ENCODE peak calls at places on chromosomes 6 and 20, in six cellular contexts. A is tibial nerve, E is ovary, H is esophagus muscularis mucosa, I is upper lobe of right lung, O is astrocyte. W is an unnamed sample. For H3K36me3 and H3K4me1, the result is how much of the 10 kb centered on the place peaks cover.

GRCh38 chr20:47319517-47320252 is 36.8 kb downstream of the ZMYND8 start:
- DNase-seq in H (no peak), E (peak), O (peak), I (peak), A (no peak), W (no peak)

GRCh38 chr6:15551262-15551661 is 111.6 kb downstream of the DTNBP1 start:
- DNase-seq in O (no peak), H (no peak), I (no peak), E (no peak), A (no peak), W (no peak)

GRCh38 chr6:166567107-166567506 is 19.4 kb downstream of the RAMACL start:
- DNase-seq in E (no peak), A (no peak), O (peak), I (no peak), H (no peak), W (peak)

GRCh38 chr6:156010-156409 is 136.3 kb upstream of the DUSP22 start:
- DNase-seq in O (no peak), I (no peak), E (no peak), A (no peak), H (no peak), W (no peak)

GRCh38 chr20:3661060-3661820 is 2.0 kb downstream of the GFRA4 start:
- DNase-seq in A (no peak), H (no peak), E (no peak), I (peak), O (no peak), W (no peak)

GRCh38 chr6:40588480-40588879 is 1.3 kb upstream of the LRFN2 start:
- DNase-seq in H (no peak), O (no peak), A (no peak), I (no peak), E (no peak), W (no peak)

GRCh38 chr6:131823276-131823902 is 15.6 kb downstream of the ENPP1 start:
- DNase-seq in H (no peak), A (no peak), O (peak), E (no peak), I (no peak), W (no peak)

GRCh38 chr20:49028684-49029083 is 17.4 kb upstream of the CSE1L start:
- DNase-seq in A (no peak), I (no peak), O (peak), H (no peak), E (no peak), W (no peak)

GRCh38 chr6:56764081-56764566 is 121.4 kb upstream of the DST start:
- DNase-seq in O (no peak), A (no peak), H (no peak), E (no peak), I (no peak), W (no peak)

GRCh38 chr6:47138046-47138445 is 95.9 kb upstream of the ADGRF1 start:
- DNase-seq in I (no peak), A (no peak), O (peak), E (no peak), H (no peak), W (no peak)

GRCh38 chr6:107769053-107769658 is 55.0 kb downstream of the SCML4 start:
- DNase-seq in E (no peak), O (no peak), H (no peak), A (no peak), I (no peak), W (no peak)

GRCh38 chr20:46752639-46753235 is 43.3 kb downstream of the SLC2A10 start:
- DNase-seq in O (peak), E (peak), H (no peak), A (peak), I (peak), W (peak)

GRCh38 chr6:144606041-144606440 is 320.9 kb downstream of the UTRN start:
- DNase-seq in O (no peak), A (no peak), E (no peak), H (no peak), I (no peak), W (no peak)

GRCh38 chr6:12075067-12075563 is 63.0 kb downstream of the HIVEP1 start:
- DNase-seq in I (no peak), O (no peak), A (no peak), E (no peak), H (no peak), W (no peak)
- TF ChIP-seq CTCF in I (peak), O (peak), A (peak), E (peak), H (peak), W (peak)

DNA sequence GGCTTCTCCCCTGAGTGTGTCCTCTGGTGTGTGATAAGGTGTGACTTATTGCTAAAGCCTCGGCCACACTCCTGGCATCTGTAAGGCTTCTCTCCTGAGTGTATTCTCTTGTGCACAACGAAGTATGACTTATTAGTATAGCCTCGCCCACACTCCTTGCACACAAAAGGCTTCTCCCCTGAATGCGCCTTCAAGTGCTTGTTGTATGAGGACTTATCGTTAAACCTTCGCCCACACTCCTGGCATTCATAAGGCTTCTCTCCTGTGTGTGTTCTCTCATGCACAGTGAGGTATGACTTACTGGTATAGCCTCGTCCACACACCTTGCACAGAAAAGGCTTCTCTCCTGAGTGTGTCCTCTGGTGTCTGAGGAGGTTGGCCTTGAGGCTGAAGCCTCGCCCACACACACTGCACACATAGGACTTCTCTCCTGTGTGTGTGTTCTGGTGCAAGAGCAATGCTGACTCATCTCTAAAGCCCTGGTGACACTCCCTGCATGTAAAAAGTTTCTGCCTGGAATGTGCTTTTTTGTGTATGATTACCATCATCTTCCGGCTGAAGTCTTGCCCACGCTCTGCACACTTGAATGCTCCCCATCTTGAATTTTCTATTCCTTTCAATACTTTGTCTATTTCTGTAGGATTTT is 20.4 kb downstream of the ZNF337 start:
- DNase-seq in I (no peak), H (peak), O (peak), A (no peak), E (no peak), W (no peak)
- H3K36me3 ChIP-seq in I (half or more), H (under half), O (under half), A (under half), E (under half), W (half or more)

DNA sequence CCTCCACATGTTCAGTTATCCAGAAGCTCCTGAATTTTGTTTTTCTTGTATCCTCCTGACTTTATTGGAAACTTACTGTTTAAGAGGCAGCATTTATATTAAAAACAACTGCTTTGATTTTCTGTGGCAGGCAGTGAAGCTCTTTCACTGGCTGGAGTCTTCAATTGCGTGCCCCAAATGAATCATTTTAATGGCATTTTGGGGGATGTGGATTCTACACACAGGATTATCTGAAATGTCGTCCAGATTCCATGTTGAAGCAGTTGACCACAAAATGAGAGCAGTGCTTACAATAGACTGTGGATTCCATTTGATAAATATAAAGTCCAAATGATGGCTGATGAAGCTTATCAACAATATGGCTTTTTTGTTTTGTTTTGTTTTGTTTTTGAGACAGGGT is 41.0 kb upstream of the HIVEP1 start:
- DNase-seq in A (no peak), O (peak), H (no peak), I (no peak), E (no peak), W (no peak)
- H3K4me1 ChIP-seq in A (under half), O (under half), H (under half), I (under half), E (under half), W (under half)

DNA sequence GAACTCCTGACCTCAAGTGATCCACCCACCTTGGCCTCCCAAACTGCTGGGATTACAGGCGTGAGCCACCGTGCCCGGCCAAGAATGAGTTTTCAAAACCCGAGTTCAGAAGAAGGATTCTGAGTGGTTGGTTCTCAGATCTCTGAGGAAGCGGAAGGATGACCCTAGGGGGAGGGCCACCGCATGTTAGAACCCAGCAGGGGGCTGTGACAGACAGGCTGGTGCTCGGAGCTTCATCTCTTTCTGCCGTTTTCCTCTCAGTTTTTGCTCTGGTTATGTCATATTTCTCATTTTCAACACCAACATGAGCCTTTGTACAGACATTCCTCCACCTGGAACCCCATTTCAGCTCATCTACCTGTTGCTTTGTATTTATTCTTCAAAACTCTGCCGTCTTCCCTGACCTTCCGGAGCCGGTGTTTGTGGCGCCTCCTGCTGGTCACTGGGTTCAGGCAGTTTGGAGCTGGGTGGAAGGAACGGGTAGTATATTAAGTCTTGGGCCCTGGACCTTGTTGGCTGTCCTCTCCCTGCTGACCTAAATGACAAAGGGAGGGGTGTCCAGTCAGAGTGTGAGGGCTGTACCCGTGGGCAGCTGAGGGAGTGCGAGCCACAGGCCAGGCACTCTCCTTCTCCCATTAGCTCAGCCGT is at the start of gene DEFB123:
- DNase-seq in H (no peak), A (no peak), I (no peak), O (no peak), E (no peak), W (no peak)
- TF ChIP-seq CTCF in H (no peak), A (no peak), I (no peak), O (no peak), E (no peak), W (no peak)

GRCh38 chr20:40393680-40394079 is 295.4 kb downstream of the MAFB start:
- DNase-seq in A (no peak), O (no peak), H (no peak), I (no peak), E (no peak), W (no peak)
- H3K36me3 ChIP-seq in A (under half), O (under half), H (under half), I (under half), E (under half), W (under half)

GRCh38 chr20:41045680-41046079 is 17.1 kb downstream of the TOP1 start:
- DNase-seq in H (no peak), I (no peak), E (no peak), O (no peak), A (no peak), W (no peak)

GRCh38 chr20:41047975-41048305 is 19.3 kb downstream of the TOP1 start:
- DNase-seq in E (no peak), A (no peak), H (no peak), I (no peak), O (no peak), W (no peak)

GRCh38 chr20:41048475-41049242 is 20.0 kb downstream of the TOP1 start:
- DNase-seq in E (no peak), O (no peak), A (no peak), I (no peak), H (no peak), W (no peak)

GRCh38 chr20:41047279-41047974 is 18.8 kb downstream of the TOP1 start:
- DNase-seq in O (no peak), A (no peak), H (no peak), I (no peak), E (no peak), W (no peak)

DNA sequence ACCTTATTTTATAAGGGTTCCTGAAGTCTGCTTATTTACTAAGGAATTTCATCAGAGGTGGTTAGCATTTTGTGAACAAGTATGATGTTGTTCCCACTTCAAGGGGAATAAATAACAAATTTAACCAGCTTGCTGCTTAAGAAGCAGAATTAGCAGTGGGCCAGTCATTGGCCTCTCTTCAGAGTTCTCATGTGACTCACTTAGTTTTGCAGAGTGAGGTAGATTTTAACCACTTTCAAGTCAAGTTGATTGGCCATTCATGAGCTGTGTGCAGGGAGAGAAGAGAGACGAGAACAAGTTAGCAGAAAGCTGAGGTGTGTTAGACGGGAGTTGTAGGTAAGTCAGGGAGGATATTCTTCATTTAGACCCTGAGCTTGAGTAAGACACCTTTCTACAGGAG is 18.1 kb downstream of the TOP1 start:
- DNase-seq in H (no peak), A (no peak), O (peak), E (no peak), I (no peak), W (no peak)
- H3K4me1 ChIP-seq in H (half or more), A (under half), O (under half), E (under half), I (half or more), W (half or more)

DNA sequence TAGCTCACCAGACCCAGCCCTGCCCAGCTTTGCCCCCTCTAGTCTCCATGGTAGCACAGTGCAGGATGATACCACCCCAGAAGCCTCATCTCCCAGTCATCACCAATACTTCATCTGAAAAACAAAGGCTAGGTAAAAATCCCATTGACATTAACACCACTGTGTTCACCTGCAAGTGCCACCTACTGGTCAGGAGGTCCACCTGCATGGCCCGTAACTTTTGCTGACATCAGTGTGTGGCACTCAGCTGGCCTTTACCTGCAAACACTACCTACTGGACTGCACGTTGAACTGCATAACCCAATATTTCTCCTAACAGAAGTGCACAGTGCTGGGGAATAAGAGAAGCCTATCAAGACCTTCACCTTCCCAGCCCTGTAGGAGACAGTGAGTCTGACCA is 234.7 kb upstream of the ADGRB3 start:
- DNase-seq in H (no peak), A (no peak), O (no peak), E (no peak), I (no peak), W (no peak)
- TF ChIP-seq CTCF in H (no peak), A (no peak), O (no peak), E (no peak), I (no peak), W (no peak)

GRCh38 chr20:57658447-57659130 is 38.4 kb upstream of the ZBP1 start:
- DNase-seq in I (peak), O (no peak), E (no peak), A (peak), H (no peak), W (no peak)
- H3K36me3 ChIP-seq in I (under half), O (under half), E (under half), A (under half), H (under half), W (under half)

GRCh38 chr6:135115411-135116293 is 61.0 kb upstream of the HBS1L start:
- DNase-seq in I (no peak), E (no peak), A (no peak), O (no peak), H (no peak), W (no peak)

GRCh38 chr6:135116566-135116965 is 61.9 kb upstream of the HBS1L start:
- DNase-seq in O (no peak), I (no peak), A (no peak), E (no peak), H (no peak), W (no peak)

GRCh38 chr6:135121426-135121825 is 59.7 kb upstream of the MYB start:
- DNase-seq in O (no peak), H (no peak), I (no peak), A (no peak), E (no peak), W (no peak)

GRCh38 chr6:135117413-135117968 is 62.9 kb upstream of the HBS1L start:
- DNase-seq in I (no peak), A (no peak), E (no peak), H (no peak), O (no peak), W (no peak)

DNA sequence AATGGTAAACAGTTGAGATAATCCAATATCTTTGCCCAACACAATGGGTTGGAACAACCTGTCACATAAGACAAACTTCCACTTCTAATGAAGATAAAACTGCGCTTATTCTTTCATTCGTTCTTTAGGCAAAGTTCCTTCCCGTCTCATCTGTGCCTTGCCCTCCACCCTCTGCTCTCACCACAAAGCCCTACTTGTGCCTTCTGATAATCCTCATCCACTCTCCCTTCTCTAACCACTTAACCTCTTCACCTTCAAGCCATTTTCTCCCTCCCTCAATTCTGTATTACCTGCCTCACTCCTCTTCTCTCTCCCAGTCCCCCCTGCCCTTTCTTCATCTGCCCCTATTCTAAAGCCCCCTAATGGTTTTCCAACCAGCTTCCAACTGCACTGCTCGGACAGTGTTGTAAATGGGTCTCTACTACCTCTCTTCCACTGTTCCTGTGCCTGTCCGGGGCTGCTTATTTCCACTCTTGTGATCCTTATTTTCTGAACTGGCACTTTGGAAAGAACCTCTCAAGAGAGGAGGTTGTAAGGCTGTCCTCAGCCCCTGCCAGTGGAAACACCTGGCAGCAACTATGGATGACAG is 62.9 kb upstream of the MYB start:
- DNase-seq in H (no peak), I (no peak), E (no peak), O (no peak), A (no peak), W (no peak)
- H3K4me1 ChIP-seq in H (under half), I (under half), E (under half), O (under half), A (under half), W (under half)

GRCh38 chr6:53979468-53980067 is 131.7 kb upstream of the MLIP start:
- DNase-seq in A (no peak), E (no peak), H (no peak), O (peak), I (no peak), W (no peak)
- TF ChIP-seq CTCF in A (peak), E (peak), H (peak), O (peak), I (peak), W (peak)

W was measured in psoas muscle.